ENCODE peak calls at places on chromosomes 1 and 21, in seven cellular contexts. One of them, this sample, is unnamed.

GRCh38 chr1:153705484-153705883 is 22.4 kb upstream of the INTS3 start:
- DNase-seq in NCI-H774: no peak
- DNase-seq in stimulated activated CD4-positive, alpha-beta T cell treated with anti-CD3 and anti-CD28 coated beads, Interleukin-1b, Interleukin-23, amount 100 ng/mL, for 24 hours: no peak
- DNase-seq in mesendoderm: peak
- DNase-seq in neural crest cell: no peak
- DNase-seq in pulmonary artery endothelial cell: no peak
- DNase-seq in HAP-1: no peak
- DNase-seq in this sample: no peak

GRCh38 chr1:104797982-104798381 is 1048.3 kb downstream of the AMY1C start:
- DNase-seq in NCI-H774: no peak
- DNase-seq in stimulated activated CD4-positive, alpha-beta T cell treated with anti-CD3 and anti-CD28 coated beads, Interleukin-1b, Interleukin-23, amount 100 ng/mL, for 24 hours: no peak
- DNase-seq in mesendoderm: no peak
- DNase-seq in neural crest cell: no peak
- DNase-seq in pulmonary artery endothelial cell: no peak
- DNase-seq in HAP-1: no peak
- DNase-seq in this sample: no peak

GRCh38 chr1:58618303-58618702 is 41.3 kb upstream of the TACSTD2 start:
- DNase-seq in NCI-H774: no peak
- DNase-seq in stimulated activated CD4-positive, alpha-beta T cell treated with anti-CD3 and anti-CD28 coated beads, Interleukin-1b, Interleukin-23, amount 100 ng/mL, for 24 hours: no peak
- DNase-seq in mesendoderm: no peak
- DNase-seq in neural crest cell: no peak
- DNase-seq in pulmonary artery endothelial cell: peak
- DNase-seq in HAP-1: no peak
- DNase-seq in this sample: no peak

GRCh38 chr1:111032295-111032897 is 68.7 kb upstream of the LRIF1 start:
- DNase-seq in NCI-H774: peak
- DNase-seq in stimulated activated CD4-positive, alpha-beta T cell treated with anti-CD3 and anti-CD28 coated beads, Interleukin-1b, Interleukin-23, amount 100 ng/mL, for 24 hours: peak
- DNase-seq in mesendoderm: peak
- DNase-seq in neural crest cell: peak
- DNase-seq in pulmonary artery endothelial cell: no peak
- DNase-seq in HAP-1: no peak
- DNase-seq in this sample: peak

GRCh38 chr21:32256873-32257620 is 21.8 kb downstream of the MIS18A start:
- DNase-seq in NCI-H774: peak
- DNase-seq in stimulated activated CD4-positive, alpha-beta T cell treated with anti-CD3 and anti-CD28 coated beads, Interleukin-1b, Interleukin-23, amount 100 ng/mL, for 24 hours: no peak
- DNase-seq in mesendoderm: peak
- DNase-seq in neural crest cell: no peak
- DNase-seq in pulmonary artery endothelial cell: peak
- DNase-seq in HAP-1: no peak
- DNase-seq in this sample: no peak

GRCh38 chr1:163844393-163844948 is 522.7 kb downstream of the NUF2 start:
- DNase-seq in NCI-H774: no peak
- DNase-seq in stimulated activated CD4-positive, alpha-beta T cell treated with anti-CD3 and anti-CD28 coated beads, Interleukin-1b, Interleukin-23, amount 100 ng/mL, for 24 hours: no peak
- DNase-seq in mesendoderm: no peak
- DNase-seq in neural crest cell: no peak
- DNase-seq in pulmonary artery endothelial cell: no peak
- DNase-seq in HAP-1: no peak
- DNase-seq in this sample: no peak

GRCh38 chr1:99943238-99943794 is 26.5 kb upstream of the SLC35A3 start:
- DNase-seq in NCI-H774: no peak
- DNase-seq in stimulated activated CD4-positive, alpha-beta T cell treated with anti-CD3 and anti-CD28 coated beads, Interleukin-1b, Interleukin-23, amount 100 ng/mL, for 24 hours: no peak
- DNase-seq in mesendoderm: peak
- DNase-seq in neural crest cell: no peak
- DNase-seq in pulmonary artery endothelial cell: no peak
- DNase-seq in HAP-1: no peak
- DNase-seq in this sample: no peak

GRCh38 chr1:214476229-214476957 is 75.0 kb downstream of the PTPN14 start:
- DNase-seq in NCI-H774: no peak
- DNase-seq in stimulated activated CD4-positive, alpha-beta T cell treated with anti-CD3 and anti-CD28 coated beads, Interleukin-1b, Interleukin-23, amount 100 ng/mL, for 24 hours: no peak
- DNase-seq in mesendoderm: peak
- DNase-seq in neural crest cell: no peak
- DNase-seq in pulmonary artery endothelial cell: no peak
- DNase-seq in HAP-1: no peak
- DNase-seq in this sample: no peak

GRCh38 chr1:9902060-9902452 is 8.0 kb downstream of the CTNNBIP1 start:
- DNase-seq in NCI-H774: no peak
- DNase-seq in stimulated activated CD4-positive, alpha-beta T cell treated with anti-CD3 and anti-CD28 coated beads, Interleukin-1b, Interleukin-23, amount 100 ng/mL, for 24 hours: no peak
- DNase-seq in mesendoderm: no peak
- DNase-seq in neural crest cell: no peak
- DNase-seq in pulmonary artery endothelial cell: no peak
- DNase-seq in HAP-1: no peak
- DNase-seq in this sample: no peak

GRCh38 chr21:38913120-38913975 is 107.6 kb downstream of the ETS2 start:
- DNase-seq in NCI-H774: peak
- DNase-seq in stimulated activated CD4-positive, alpha-beta T cell treated with anti-CD3 and anti-CD28 coated beads, Interleukin-1b, Interleukin-23, amount 100 ng/mL, for 24 hours: no peak
- DNase-seq in mesendoderm: peak
- DNase-seq in neural crest cell: peak
- DNase-seq in pulmonary artery endothelial cell: no peak
- DNase-seq in HAP-1: no peak
- DNase-seq in this sample: no peak

GRCh38 chr1:19011832-19012231 is 55.4 kb upstream of the IFFO2 start:
- DNase-seq in NCI-H774: no peak
- DNase-seq in stimulated activated CD4-positive, alpha-beta T cell treated with anti-CD3 and anti-CD28 coated beads, Interleukin-1b, Interleukin-23, amount 100 ng/mL, for 24 hours: no peak
- DNase-seq in mesendoderm: peak
- DNase-seq in neural crest cell: no peak
- DNase-seq in pulmonary artery endothelial cell: no peak
- DNase-seq in HAP-1: no peak
- DNase-seq in this sample: no peak

GRCh38 chr1:6358144-6358624 is 35.4 kb downstream of the ACOT7 start:
- DNase-seq in NCI-H774: no peak
- DNase-seq in stimulated activated CD4-positive, alpha-beta T cell treated with anti-CD3 and anti-CD28 coated beads, Interleukin-1b, Interleukin-23, amount 100 ng/mL, for 24 hours: no peak
- DNase-seq in mesendoderm: no peak
- DNase-seq in neural crest cell: no peak
- DNase-seq in pulmonary artery endothelial cell: no peak
- DNase-seq in HAP-1: no peak
- DNase-seq in this sample: no peak

GRCh38 chr1:53266038-53266437 is 27.7 kb upstream of the MAGOH start:
- DNase-seq in NCI-H774: no peak
- DNase-seq in stimulated activated CD4-positive, alpha-beta T cell treated with anti-CD3 and anti-CD28 coated beads, Interleukin-1b, Interleukin-23, amount 100 ng/mL, for 24 hours: no peak
- DNase-seq in mesendoderm: peak
- DNase-seq in neural crest cell: no peak
- DNase-seq in pulmonary artery endothelial cell: no peak
- DNase-seq in HAP-1: no peak
- DNase-seq in this sample: no peak

GRCh38 chr1:59285691-59286090 is 11.2 kb upstream of the FGGY start:
- DNase-seq in NCI-H774: no peak
- DNase-seq in stimulated activated CD4-positive, alpha-beta T cell treated with anti-CD3 and anti-CD28 coated beads, Interleukin-1b, Interleukin-23, amount 100 ng/mL, for 24 hours: no peak
- DNase-seq in mesendoderm: no peak
- DNase-seq in neural crest cell: no peak
- DNase-seq in pulmonary artery endothelial cell: no peak
- DNase-seq in HAP-1: no peak
- DNase-seq in this sample: no peak

GRCh38 chr1:89682630-89683029 is 49.7 kb downstream of the LRRC8C start:
- DNase-seq in NCI-H774: no peak
- DNase-seq in stimulated activated CD4-positive, alpha-beta T cell treated with anti-CD3 and anti-CD28 coated beads, Interleukin-1b, Interleukin-23, amount 100 ng/mL, for 24 hours: no peak
- DNase-seq in mesendoderm: no peak
- DNase-seq in neural crest cell: no peak
- DNase-seq in pulmonary artery endothelial cell: no peak
- DNase-seq in HAP-1: no peak
- DNase-seq in this sample: no peak

GRCh38 chr21:25563399-25564116 is 43.7 kb downstream of the MRPL39 start:
- DNase-seq in NCI-H774: no peak
- DNase-seq in stimulated activated CD4-positive, alpha-beta T cell treated with anti-CD3 and anti-CD28 coated beads, Interleukin-1b, Interleukin-23, amount 100 ng/mL, for 24 hours: no peak
- DNase-seq in mesendoderm: no peak
- DNase-seq in neural crest cell: no peak
- DNase-seq in pulmonary artery endothelial cell: no peak
- DNase-seq in HAP-1: no peak
- DNase-seq in this sample: no peak

GRCh38 chr1:226895644-226896043 is 25.2 kb downstream of the PSEN2 start:
- DNase-seq in NCI-H774: no peak
- DNase-seq in stimulated activated CD4-positive, alpha-beta T cell treated with anti-CD3 and anti-CD28 coated beads, Interleukin-1b, Interleukin-23, amount 100 ng/mL, for 24 hours: no peak
- DNase-seq in mesendoderm: no peak
- DNase-seq in neural crest cell: no peak
- DNase-seq in pulmonary artery endothelial cell: no peak
- DNase-seq in HAP-1: no peak
- DNase-seq in this sample: no peak

GRCh38 chr1:89635825-89636815 is 3.2 kb downstream of the LRRC8C start:
- DNase-seq in NCI-H774: no peak
- DNase-seq in stimulated activated CD4-positive, alpha-beta T cell treated with anti-CD3 and anti-CD28 coated beads, Interleukin-1b, Interleukin-23, amount 100 ng/mL, for 24 hours: no peak
- DNase-seq in mesendoderm: no peak
- DNase-seq in neural crest cell: no peak
- DNase-seq in pulmonary artery endothelial cell: peak
- DNase-seq in HAP-1: no peak
- DNase-seq in this sample: no peak

GRCh38 chr1:147504801-147505303 is 36.4 kb upstream of the BCL9 start:
- DNase-seq in NCI-H774: peak
- DNase-seq in stimulated activated CD4-positive, alpha-beta T cell treated with anti-CD3 and anti-CD28 coated beads, Interleukin-1b, Interleukin-23, amount 100 ng/mL, for 24 hours: no peak
- DNase-seq in mesendoderm: peak
- DNase-seq in neural crest cell: peak
- DNase-seq in pulmonary artery endothelial cell: no peak
- DNase-seq in HAP-1: peak
- DNase-seq in this sample: peak

GRCh38 chr1:11527541-11528452 is 48.8 kb downstream of the DISP3 start:
- DNase-seq in NCI-H774: no peak
- DNase-seq in stimulated activated CD4-positive, alpha-beta T cell treated with anti-CD3 and anti-CD28 coated beads, Interleukin-1b, Interleukin-23, amount 100 ng/mL, for 24 hours: no peak
- DNase-seq in mesendoderm: no peak
- DNase-seq in neural crest cell: no peak
- DNase-seq in pulmonary artery endothelial cell: no peak
- DNase-seq in HAP-1: no peak
- DNase-seq in this sample: no peak

GRCh38 chr1:32774950-32775634 is 42.1 kb downstream of the YARS1 start:
- DNase-seq in NCI-H774: no peak
- DNase-seq in stimulated activated CD4-positive, alpha-beta T cell treated with anti-CD3 and anti-CD28 coated beads, Interleukin-1b, Interleukin-23, amount 100 ng/mL, for 24 hours: no peak
- DNase-seq in mesendoderm: peak
- DNase-seq in neural crest cell: no peak
- DNase-seq in pulmonary artery endothelial cell: peak
- DNase-seq in HAP-1: no peak
- DNase-seq in this sample: no peak